ENCODE peak calls at places on chromosomes 11 and 22, in eight cellular contexts. S is endothelial cell; O is CD4-positive, alpha-beta T cell; F is cardiac fibroblast; K is heart left ventricle; N is ovary; I is SK-N-SH; E is left lung. C is an unnamed sample.

GRCh38 chr11:96001037-96001436 is 77.1 kb upstream of the MTMR2 start:
- DNase-seq in S (no peak), O (no peak), F (peak; percentile 96), K (peak; percentile 74), N (peak; percentile 87), I (no peak), E (peak; percentile 57), C (no peak)

GRCh38 chr11:50220651-50221050 is 188.0 kb downstream of the OR4C45 start:
- DNase-seq in S (no peak), O (no peak), F (no peak), K (no peak), N (no peak), I (no peak), E (no peak), C (no peak)

GRCh38 chr11:1750840-1751520 is 585 bp upstream of the IFITM10 start:
- DNase-seq in S (no peak), O (no peak), F (no peak), K (no peak), N (no peak), I (peak; percentile 44), E (no peak), C (no peak)

GRCh38 chr11:54558919-54559318 is 44.9 kb downstream of the OR4C46 start:
- DNase-seq in S (no peak), O (no peak), F (no peak), K (no peak), N (no peak), I (no peak), E (no peak), C (no peak)

GRCh38 chr11:66957971-66958231 is 282 bp downstream of the PC start:
- DNase-seq in S (no peak), O (no peak), F (no peak), K (no peak), N (no peak), I (peak; percentile 89), E (no peak), C (peak; percentile 58)

GRCh38 chr11:96033054-96033453 is 109.1 kb upstream of the MTMR2 start:
- DNase-seq in S (no peak), O (no peak), F (no peak), K (no peak), N (no peak), I (no peak), E (no peak), C (no peak)

GRCh38 chr11:11748706-11749365 is 92.9 kb upstream of the USP47 start:
- DNase-seq in S (no peak), O (no peak), F (no peak), K (no peak), N (no peak), I (no peak), E (no peak), C (no peak)

GRCh38 chr11:8356731-8357504 is 93.2 kb upstream of the LMO1 start:
- DNase-seq in S (no peak), O (no peak), F (peak; percentile 11), K (no peak), N (peak; percentile 79), I (no peak), E (no peak), C (no peak)

GRCh38 chr11:70278994-70279393 is 8.5 kb downstream of the PPFIA1 start:
- DNase-seq in S (no peak), O (no peak), F (no peak), K (no peak), N (no peak), I (no peak), E (no peak), C (no peak)

GRCh38 chr22:47101321-47101885 is 339.0 kb downstream of the TBC1D22A start:
- DNase-seq in S (no peak), O (no peak), F (no peak), K (no peak), N (no peak), I (no peak), E (no peak), C (no peak)

GRCh38 chr11:20156280-20156875 is 3.9 kb downstream of the DBX1 start:
- DNase-seq in S (no peak), O (peak; percentile 52), F (no peak), K (no peak), N (no peak), I (peak; percentile 24), E (no peak), C (no peak)

DNA sequence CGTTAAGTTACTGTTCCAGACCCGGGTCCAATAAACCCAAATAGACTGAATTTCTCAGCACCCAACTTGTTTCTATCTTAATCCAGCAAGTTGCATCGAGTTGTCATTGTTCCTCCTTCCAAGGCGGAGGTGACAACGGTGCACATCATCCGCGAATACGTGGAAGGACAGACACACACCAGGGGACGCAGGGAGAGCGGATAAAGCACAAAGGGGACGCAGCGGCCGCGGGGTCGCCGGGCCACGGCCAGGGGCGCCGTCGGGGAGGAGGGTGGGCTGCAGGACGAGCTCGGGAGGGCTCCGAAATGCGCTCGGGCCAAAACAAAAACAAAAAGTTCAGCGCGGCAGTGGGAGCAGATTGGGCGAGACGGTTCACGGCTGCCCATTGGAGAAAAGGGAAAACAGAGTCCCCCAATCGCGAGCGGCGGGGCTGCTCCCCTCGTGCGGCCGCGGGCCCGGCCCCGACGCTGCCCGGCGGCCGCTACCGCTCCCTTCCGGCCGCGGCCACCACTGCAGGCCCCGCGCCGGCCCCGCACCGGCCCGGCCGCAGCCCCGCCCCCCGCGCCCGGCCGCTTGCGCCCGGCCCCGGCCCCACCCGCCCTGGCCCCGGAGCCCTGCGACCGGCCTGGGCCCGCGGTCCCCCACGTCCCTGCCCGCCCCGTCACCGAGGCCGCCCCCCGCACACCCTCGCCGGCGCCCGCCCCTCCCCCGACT is 518 bp downstream of the KMT5B start:
- DNase-seq in S (peak; percentile 72), O (peak; percentile 30), F (peak; percentile 87), K (peak; percentile 75), N (peak; percentile 80), I (peak; percentile 93), E (peak; percentile 75), C (no peak)
- TF ChIP-seq CTCF in S (peak; percentile 37), O (no peak), F (peak; percentile 5), K (peak; percentile 35), N (no peak), I (peak; percentile 20), E (peak; percentile 26), C (peak; percentile 16)

GRCh38 chr11:13966486-13966885 is 4.0 kb downstream of the SPON1 start:
- DNase-seq in S (no peak), O (no peak), F (no peak), K (no peak), N (no peak), I (no peak), E (no peak), C (no peak)

GRCh38 chr11:13964771-13965074 is 2.2 kb downstream of the SPON1 start:
- DNase-seq in S (no peak), O (no peak), F (no peak), K (no peak), N (no peak), I (no peak), E (no peak), C (no peak)

GRCh38 chr11:13963949-13964770 is 1.6 kb downstream of the SPON1 start:
- DNase-seq in S (peak; percentile 41), O (no peak), F (no peak), K (peak; percentile 21), N (peak; percentile 50), I (peak; percentile 39), E (peak; percentile 37), C (peak; percentile 47)

GRCh38 chr11:13963169-13963948 is 836 bp downstream of the SPON1 start:
- DNase-seq in S (no peak), O (no peak), F (peak; percentile 27), K (no peak), N (peak; percentile 67), I (peak; percentile 58), E (no peak), C (peak; percentile 33)

DNA sequence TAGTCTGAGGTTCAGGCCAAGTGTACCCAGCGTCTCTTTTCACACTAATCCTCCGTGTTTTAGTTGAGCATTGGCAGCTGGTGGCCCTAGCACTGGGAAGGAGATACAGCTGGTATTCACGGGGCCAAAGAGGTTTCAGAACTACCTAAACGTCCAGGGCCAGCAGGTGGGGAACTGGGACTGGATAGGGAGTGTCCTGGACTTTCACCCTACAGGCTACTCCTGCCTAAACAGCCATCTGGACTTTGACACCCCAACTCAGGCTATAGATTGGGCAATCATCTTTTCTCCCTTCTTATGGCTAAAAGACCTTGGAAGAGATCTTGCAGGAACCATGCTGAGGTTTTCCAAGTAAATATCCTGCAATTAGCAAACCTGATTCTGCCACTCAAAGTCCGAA is 2.8 kb downstream of the SPON1 start:
- DNase-seq in S (peak; percentile 6), O (no peak), F (no peak), K (no peak), N (no peak), I (no peak), E (no peak), C (no peak)
- TF ChIP-seq CTCF in S (no peak), O (no peak), F (no peak), K (no peak), N (no peak), I (no peak), E (no peak), C (no peak)

GRCh38 chr11:32704261-32704660 is 90.2 kb downstream of the CCDC73 start:
- DNase-seq in S (no peak), O (no peak), F (no peak), K (no peak), N (no peak), I (no peak), E (no peak), C (no peak)

GRCh38 chr11:32704775-32705174 is 89.7 kb downstream of the CCDC73 start:
- DNase-seq in S (no peak), O (no peak), F (no peak), K (no peak), N (no peak), I (no peak), E (no peak), C (no peak)

GRCh38 chr11:32705309-32706033 is 89.0 kb downstream of the CCDC73 start:
- DNase-seq in S (no peak), O (no peak), F (no peak), K (peak; percentile 31), N (no peak), I (no peak), E (no peak), C (no peak)

DNA sequence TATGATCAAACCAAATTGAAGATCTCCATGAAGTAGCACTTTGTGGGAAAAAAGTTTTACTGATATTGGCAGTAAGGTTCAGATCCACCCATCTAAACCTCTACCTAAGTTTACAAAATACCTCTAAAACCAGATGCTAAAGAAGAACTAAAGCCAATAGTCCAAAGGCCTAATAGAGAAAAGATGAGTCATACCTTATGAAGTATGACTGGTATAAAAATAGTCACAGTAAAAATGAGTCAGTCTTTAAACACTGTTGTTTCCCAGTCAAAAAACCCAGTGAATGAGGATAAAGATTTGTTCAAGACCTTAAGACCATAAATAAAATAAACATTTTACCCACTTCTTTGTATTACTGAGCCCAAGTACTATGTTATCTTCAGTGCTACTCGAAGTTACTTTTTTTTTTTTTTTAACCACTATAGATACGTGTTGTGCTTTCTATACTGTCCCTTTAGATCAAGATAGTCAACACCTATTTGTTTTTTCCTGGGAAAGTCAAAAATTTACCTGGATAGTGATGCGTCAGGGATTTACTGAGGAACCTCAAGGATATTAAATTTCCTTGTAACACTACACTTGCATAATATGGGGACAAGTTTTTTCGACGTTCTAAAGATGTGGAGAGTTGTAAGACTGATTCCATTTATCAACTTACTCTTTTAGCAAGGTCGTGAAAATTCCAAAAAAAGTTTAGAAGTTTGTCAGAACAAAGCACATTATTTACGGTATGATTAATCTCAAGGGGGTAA is 87.3 kb downstream of the CCDC73 start:
- DNase-seq in S (no peak), O (no peak), F (peak; percentile 52), K (no peak), N (no peak), I (no peak), E (no peak), C (no peak)
- TF ChIP-seq CTCF in S (no peak), O (no peak), F (no peak), K (no peak), N (no peak), I (no peak), E (no peak), C (no peak)

GRCh38 chr11:61776561-61777075 is 15.8 kb downstream of the TMEM258 start:
- DNase-seq in S (peak; percentile 80), O (peak; percentile 39), F (peak; percentile 81), K (no peak), N (peak; percentile 76), I (peak; percentile 90), E (peak; percentile 51), C (peak; percentile 95)
- TF ChIP-seq CTCF in S (peak; percentile 77), O (no peak), F (peak; percentile 94), K (peak; percentile 54), N (peak; percentile 57), I (peak; percentile 73), E (peak; percentile 68), C (peak; percentile 64)